ENCODE peak calls at places on chromosomes 16 and 17, in eight cellular contexts. One of them, this sample, is unnamed.

GRCh38 chr16:85796599-85796998 is 2.7 kb downstream of the EMC8 start:
- DNase-seq in lower lobe of right lung: no peak
- DNase-seq in sigmoid colon: no peak
- DNase-seq in heart left ventricle: no peak
- DNase-seq in OCI-LY7: no peak
- DNase-seq in breast epithelium: no peak
- DNase-seq in HCT116: no peak
- DNase-seq in pancreas: no peak
- DNase-seq in this sample: no peak

GRCh38 chr16:62036101-62036806 is at the start of gene CDH8:
- DNase-seq in pancreas: no peak
- DNase-seq in breast epithelium: no peak
- DNase-seq in OCI-LY7: no peak
- DNase-seq in heart left ventricle: no peak
- DNase-seq in lower lobe of right lung: peak; percentile 46
- DNase-seq in HCT116: no peak
- DNase-seq in sigmoid colon: no peak
- DNase-seq in this sample: no peak

GRCh38 chr16:8549843-8550412 is 40.4 kb downstream of the TMEM114 start:
- DNase-seq in breast epithelium: no peak
- DNase-seq in HCT116: no peak
- DNase-seq in OCI-LY7: no peak
- DNase-seq in lower lobe of right lung: no peak
- DNase-seq in pancreas: no peak
- DNase-seq in sigmoid colon: no peak
- DNase-seq in heart left ventricle: no peak
- DNase-seq in this sample: no peak

GRCh38 chr17:69761767-69762321 is 313.2 kb upstream of the KCNJ16 start:
- DNase-seq in lower lobe of right lung: no peak
- DNase-seq in heart left ventricle: no peak
- DNase-seq in breast epithelium: no peak
- DNase-seq in pancreas: no peak
- DNase-seq in HCT116: no peak
- DNase-seq in sigmoid colon: no peak
- DNase-seq in OCI-LY7: no peak
- DNase-seq in this sample: peak; percentile 93

GRCh38 chr17:80961931-80962330 is 29.7 kb upstream of the CHMP6 start:
- DNase-seq in heart left ventricle: no peak
- DNase-seq in pancreas: no peak
- DNase-seq in OCI-LY7: no peak
- DNase-seq in sigmoid colon: no peak
- DNase-seq in lower lobe of right lung: no peak
- DNase-seq in breast epithelium: no peak
- DNase-seq in HCT116: no peak
- DNase-seq in this sample: no peak

GRCh38 chr16:10926094-10926493 is 16.2 kb downstream of the DEXI start:
- DNase-seq in heart left ventricle: no peak
- DNase-seq in OCI-LY7: no peak
- DNase-seq in HCT116: no peak
- DNase-seq in lower lobe of right lung: no peak
- DNase-seq in sigmoid colon: no peak
- DNase-seq in breast epithelium: no peak
- DNase-seq in pancreas: no peak
- DNase-seq in this sample: no peak

GRCh38 chr17:78661092-78661770 is 84.0 kb upstream of the DNAH17 start:
- DNase-seq in pancreas: no peak
- DNase-seq in heart left ventricle: no peak
- DNase-seq in HCT116: no peak
- DNase-seq in breast epithelium: peak; percentile 80
- DNase-seq in lower lobe of right lung: no peak
- DNase-seq in OCI-LY7: no peak
- DNase-seq in sigmoid colon: peak; percentile 9
- DNase-seq in this sample: no peak

GRCh38 chr16:87762071-87762571 is 3.7 kb downstream of the KLHDC4 start:
- DNase-seq in breast epithelium: no peak
- DNase-seq in lower lobe of right lung: no peak
- DNase-seq in heart left ventricle: no peak
- DNase-seq in pancreas: no peak
- DNase-seq in sigmoid colon: no peak
- DNase-seq in OCI-LY7: peak; percentile 83
- DNase-seq in HCT116: no peak
- DNase-seq in this sample: no peak

GRCh38 chr16:87140211-87141200 is 176.7 kb downstream of the C16orf95 start:
- DNase-seq in pancreas: no peak
- DNase-seq in HCT116: no peak
- DNase-seq in sigmoid colon: peak; percentile 48
- DNase-seq in lower lobe of right lung: no peak
- DNase-seq in breast epithelium: no peak
- DNase-seq in OCI-LY7: no peak
- DNase-seq in heart left ventricle: no peak
- DNase-seq in this sample: no peak

GRCh38 chr17:1462164-1463112 is 6.4 kb upstream of the CRK start:
- DNase-seq in HCT116: no peak
- DNase-seq in lower lobe of right lung: no peak
- DNase-seq in breast epithelium: no peak
- DNase-seq in heart left ventricle: no peak
- DNase-seq in OCI-LY7: no peak
- DNase-seq in sigmoid colon: no peak
- DNase-seq in pancreas: no peak
- DNase-seq in this sample: no peak

GRCh38 chr17:82103588-82104451 is 5.8 kb upstream of the FASN start:
- DNase-seq in HCT116: no peak
- DNase-seq in pancreas: peak; percentile 75
- DNase-seq in heart left ventricle: no peak
- DNase-seq in OCI-LY7: peak; percentile 23
- DNase-seq in lower lobe of right lung: peak; percentile 86
- DNase-seq in breast epithelium: peak; percentile 84
- DNase-seq in sigmoid colon: peak; percentile 91
- DNase-seq in this sample: no peak

GRCh38 chr16:278863-279366 is 1.5 kb upstream of the ARHGDIG start:
- DNase-seq in pancreas: peak; percentile 84
- DNase-seq in breast epithelium: no peak
- DNase-seq in sigmoid colon: no peak
- DNase-seq in lower lobe of right lung: no peak
- DNase-seq in OCI-LY7: peak; percentile 49
- DNase-seq in heart left ventricle: no peak
- DNase-seq in HCT116: no peak
- DNase-seq in this sample: no peak

GRCh38 chr17:82433560-82434215 is 15.3 kb upstream of the OGFOD3 start:
- DNase-seq in breast epithelium: no peak
- DNase-seq in heart left ventricle: no peak
- DNase-seq in pancreas: no peak
- DNase-seq in sigmoid colon: no peak
- DNase-seq in OCI-LY7: no peak
- DNase-seq in HCT116: no peak
- DNase-seq in lower lobe of right lung: no peak
- DNase-seq in this sample: no peak

GRCh38 chr16:3454093-3454492 is 10.6 kb downstream of the NAA60 start:
- DNase-seq in OCI-LY7: no peak
- DNase-seq in heart left ventricle: no peak
- DNase-seq in breast epithelium: no peak
- DNase-seq in HCT116: no peak
- DNase-seq in sigmoid colon: no peak
- DNase-seq in lower lobe of right lung: no peak
- DNase-seq in pancreas: no peak
- DNase-seq in this sample: no peak

GRCh38 chr16:30553396-30553899 is 4.7 kb downstream of the ZNF764 start:
- DNase-seq in breast epithelium: no peak
- DNase-seq in lower lobe of right lung: no peak
- DNase-seq in HCT116: no peak
- DNase-seq in pancreas: no peak
- DNase-seq in OCI-LY7: no peak
- DNase-seq in sigmoid colon: no peak
- DNase-seq in heart left ventricle: no peak
- DNase-seq in this sample: no peak

GRCh38 chr17:67434061-67434525 is 57.0 kb downstream of the PITPNC1 start:
- DNase-seq in heart left ventricle: peak; percentile 70
- DNase-seq in lower lobe of right lung: peak; percentile 75
- DNase-seq in sigmoid colon: no peak
- DNase-seq in pancreas: no peak
- DNase-seq in breast epithelium: no peak
- DNase-seq in HCT116: no peak
- DNase-seq in OCI-LY7: no peak
- DNase-seq in this sample: no peak

GRCh38 chr16:76956394-76956793 is 234.6 kb upstream of the MON1B start:
- DNase-seq in sigmoid colon: no peak
- DNase-seq in pancreas: no peak
- DNase-seq in breast epithelium: no peak
- DNase-seq in OCI-LY7: no peak
- DNase-seq in HCT116: no peak
- DNase-seq in lower lobe of right lung: no peak
- DNase-seq in heart left ventricle: no peak
- DNase-seq in this sample: no peak
- TF ChIP-seq CTCF in sigmoid colon: no peak
- TF ChIP-seq CTCF in pancreas: no peak
- TF ChIP-seq CTCF in breast epithelium: no peak
- TF ChIP-seq CTCF in OCI-LY7: no peak
- TF ChIP-seq CTCF in HCT116: no peak
- TF ChIP-seq CTCF in lower lobe of right lung: no peak
- TF ChIP-seq CTCF in heart left ventricle: no peak
- TF ChIP-seq CTCF in this sample: no peak

GRCh38 chr17:55285340-55286301 is 20.9 kb downstream of the HLF start:
- DNase-seq in lower lobe of right lung: peak; percentile 88
- DNase-seq in heart left ventricle: peak; percentile 92
- DNase-seq in HCT116: no peak
- DNase-seq in sigmoid colon: peak; percentile 100
- DNase-seq in pancreas: peak; percentile 65
- DNase-seq in OCI-LY7: no peak
- DNase-seq in breast epithelium: peak; percentile 94
- DNase-seq in this sample: no peak
- H3K4me3 ChIP-seq in lower lobe of right lung: no peak overlapping the region
- H3K4me3 ChIP-seq in heart left ventricle: no peak overlapping the region
- H3K4me3 ChIP-seq in HCT116: no peak overlapping the region
- H3K4me3 ChIP-seq in sigmoid colon: no peak overlapping the region
- H3K4me3 ChIP-seq in pancreas: no peak overlapping the region
- H3K4me3 ChIP-seq in OCI-LY7: no peak overlapping the region
- H3K4me3 ChIP-seq in breast epithelium: peak overlapping the region; percentile 51
- H3K4me3 ChIP-seq in this sample: no peak overlapping the region

DNA sequence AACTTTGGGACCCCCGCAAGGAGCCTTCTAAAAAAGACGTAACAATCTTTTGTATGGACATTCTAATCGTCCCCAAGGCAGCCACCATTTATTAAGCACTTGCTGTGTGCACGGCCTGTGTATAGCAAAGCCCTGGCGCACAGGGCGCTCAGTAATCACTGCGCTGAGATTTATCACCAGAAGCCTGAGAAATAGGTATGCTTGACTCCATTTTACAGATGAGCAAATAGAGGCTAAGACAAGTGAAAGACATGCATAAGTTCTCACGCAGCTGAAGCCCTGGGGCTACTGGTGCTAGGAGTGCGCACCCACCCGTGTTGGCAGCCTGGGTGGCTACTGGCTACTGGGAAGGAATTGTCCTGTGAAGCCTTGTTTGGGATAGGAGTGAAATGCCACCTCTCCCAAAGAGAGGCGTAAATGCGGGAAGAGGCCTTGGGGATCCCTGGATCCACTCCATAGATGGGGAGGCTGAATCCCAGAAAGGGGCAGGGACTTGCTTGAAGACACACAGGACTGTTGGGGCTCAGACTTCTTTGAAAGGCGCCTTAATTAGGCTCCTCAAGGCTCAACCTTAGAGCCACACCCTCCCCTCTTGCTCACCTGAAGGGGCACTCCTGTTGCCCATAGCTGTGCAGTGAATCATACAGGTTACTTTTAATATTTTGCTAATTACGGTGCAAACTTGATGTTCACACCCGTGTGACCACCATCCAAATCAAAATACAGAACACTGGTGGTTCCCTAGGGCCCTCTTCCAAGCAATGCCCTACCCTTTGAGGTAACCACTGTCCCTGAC is 634 bp upstream of the NATD1 start:
- DNase-seq in OCI-LY7: no peak
- DNase-seq in breast epithelium: no peak
- DNase-seq in sigmoid colon: no peak
- DNase-seq in lower lobe of right lung: no peak
- DNase-seq in heart left ventricle: no peak
- DNase-seq in HCT116: no peak
- DNase-seq in pancreas: no peak
- DNase-seq in this sample: no peak
- H3K27ac ChIP-seq in OCI-LY7: no peak overlapping the region
- H3K27ac ChIP-seq in breast epithelium: peak overlapping the region; percentile 88
- H3K27ac ChIP-seq in sigmoid colon: peak overlapping the region; percentile 74
- H3K27ac ChIP-seq in lower lobe of right lung: peak overlapping the region; percentile 68
- H3K27ac ChIP-seq in heart left ventricle: peak overlapping the region; percentile 68
- H3K27ac ChIP-seq in HCT116: no peak overlapping the region
- H3K27ac ChIP-seq in pancreas: no peak overlapping the region
- H3K27ac ChIP-seq in this sample: no peak overlapping the region

GRCh38 chr17:59561042-59561441 is 4.4 kb upstream of the DHX40 start:
- DNase-seq in pancreas: no peak
- DNase-seq in HCT116: peak; percentile 65
- DNase-seq in breast epithelium: no peak
- DNase-seq in sigmoid colon: no peak
- DNase-seq in OCI-LY7: peak; percentile 52
- DNase-seq in lower lobe of right lung: no peak
- DNase-seq in heart left ventricle: no peak
- DNase-seq in this sample: no peak
- TF ChIP-seq CTCF in pancreas: no peak
- TF ChIP-seq CTCF in HCT116: peak; percentile 59
- TF ChIP-seq CTCF in breast epithelium: no peak
- TF ChIP-seq CTCF in sigmoid colon: no peak
- TF ChIP-seq CTCF in OCI-LY7: peak; percentile 67
- TF ChIP-seq CTCF in lower lobe of right lung: peak; percentile 29
- TF ChIP-seq CTCF in heart left ventricle: no peak
- TF ChIP-seq CTCF in this sample: peak; percentile 42

This sample was measured in AG04450.